ENCODE peak calls at places on chromosomes 13 and 19, in ten cellular contexts. C is NCI-H2081; E is dermis microvascular lymphatic vessel endothelial cell; X is activated B cell treated with CpG ODN at 0.5 μM for 24 hours; O is activated naive CD4-positive, alpha-beta T cell treated with Interleukin-2 at 50 U/mL for 16 hours; T is RCC 7860; G is colonic mucosa; Q is cardiac fibroblast; A is M059J; Z is neural crest cell. Y is an unnamed sample.

GRCh38 chr13:111650626-111651025 is 330.2 kb downstream of the TEX29 start:
- DNase-seq in C (no peak), E (no peak), X (no peak), O (no peak), T (no peak), G (no peak), Q (no peak), A (no peak), Z (no peak), Y (no peak)

GRCh38 chr19:367561-367960 is 23.0 kb upstream of the MIER2 start:
- DNase-seq in C (no peak), E (no peak), X (no peak), O (no peak), T (no peak), G (no peak), Q (no peak), A (no peak), Z (no peak), Y (no peak)

GRCh38 chr13:89925107-89925506 is 1422.4 kb upstream of the MIR17HG start:
- DNase-seq in C (peak), E (peak), X (no peak), O (no peak), T (no peak), G (no peak), Q (peak), A (peak), Z (no peak), Y (no peak)

GRCh38 chr13:88544836-88545235 is 873.7 kb downstream of the SLITRK5 start:
- DNase-seq in C (no peak), E (no peak), X (no peak), O (no peak), T (no peak), G (no peak), Q (no peak), A (no peak), Z (no peak), Y (no peak)

GRCh38 chr19:3319643-3320353 is 46.6 kb upstream of the NFIC start:
- DNase-seq in C (no peak), E (no peak), X (no peak), O (no peak), T (peak), G (no peak), Q (peak), A (peak), Z (no peak), Y (no peak)

GRCh38 chr19:5098646-5099045 is 129.7 kb downstream of the KDM4B start:
- DNase-seq in C (no peak), E (no peak), X (no peak), O (no peak), T (no peak), G (no peak), Q (no peak), A (no peak), Z (no peak), Y (no peak)

GRCh38 chr19:48784527-48784926 is 26.3 kb downstream of the BCAT2 start:
- DNase-seq in C (no peak), E (no peak), X (no peak), O (no peak), T (no peak), G (no peak), Q (no peak), A (peak), Z (no peak), Y (no peak)

GRCh38 chr19:50030937-50031336 is 5.1 kb downstream of the ZNF473 start:
- DNase-seq in C (no peak), E (no peak), X (no peak), O (no peak), T (no peak), G (no peak), Q (no peak), A (no peak), Z (no peak), Y (no peak)

GRCh38 chr19:46979103-46979769 is 40.4 kb upstream of the NPAS1 start:
- DNase-seq in C (no peak), E (no peak), X (no peak), O (no peak), T (no peak), G (no peak), Q (no peak), A (no peak), Z (no peak), Y (peak)

GRCh38 chr13:44015808-44016207 is 136.1 kb downstream of the LACC1 start:
- DNase-seq in C (no peak), E (peak), X (no peak), O (no peak), T (no peak), G (no peak), Q (no peak), A (peak), Z (no peak), Y (no peak)

GRCh38 chr19:35901055-35901644 is 810 bp upstream of the NFKBID start:
- DNase-seq in C (no peak), E (no peak), X (no peak), O (no peak), T (peak), G (no peak), Q (peak), A (peak), Z (no peak), Y (no peak)

GRCh38 chr19:7152568-7152967 is 83.1 kb downstream of the ZNF557 start:
- DNase-seq in C (no peak), E (no peak), X (no peak), O (no peak), T (no peak), G (no peak), Q (no peak), A (no peak), Z (no peak), Y (no peak)

GRCh38 chr13:42925626-42926025 is 66.4 kb downstream of the EPSTI1 start:
- DNase-seq in C (no peak), E (no peak), X (no peak), O (no peak), T (no peak), G (no peak), Q (no peak), A (no peak), Z (no peak), Y (no peak)

GRCh38 chr19:6963937-6964336 is 57.3 kb downstream of the MBD3L2B start:
- DNase-seq in C (no peak), E (peak), X (no peak), O (peak), T (no peak), G (no peak), Q (no peak), A (no peak), Z (no peak), Y (no peak)

GRCh38 chr13:46654956-46655726 is 102.2 kb downstream of the LRCH1 start:
- DNase-seq in C (no peak), E (peak), X (no peak), O (no peak), T (no peak), G (no peak), Q (peak), A (no peak), Z (no peak), Y (no peak)

GRCh38 chr13:40406405-40407138 is 259.9 kb downstream of the FOXO1 start:
- DNase-seq in C (no peak), E (peak), X (no peak), O (no peak), T (peak), G (no peak), Q (peak), A (peak), Z (no peak), Y (no peak)

GRCh38 chr19:4067396-4068057 is 828 bp upstream of the ZBTB7A start:
- DNase-seq in C (no peak), E (peak), X (no peak), O (no peak), T (no peak), G (peak), Q (no peak), A (no peak), Z (no peak), Y (peak)

GRCh38 chr13:78102121-78102677 is 183.6 kb upstream of the EDNRB start:
- DNase-seq in C (no peak), E (peak), X (no peak), O (no peak), T (no peak), G (peak), Q (peak), A (peak), Z (no peak), Y (no peak)

GRCh38 chr19:5585461-5586299 is 17.9 kb upstream of the TINCR start:
- DNase-seq in C (no peak), E (no peak), X (no peak), O (peak), T (no peak), G (no peak), Q (no peak), A (no peak), Z (no peak), Y (peak)

GRCh38 chr19:21439372-21439771 is 42.4 kb downstream of the ZNF493 start:
- DNase-seq in C (no peak), E (no peak), X (no peak), O (no peak), T (no peak), G (no peak), Q (peak), A (no peak), Z (no peak), Y (no peak)

GRCh38 chr13:109973279-109973678 is 186.9 kb upstream of the IRS2 start:
- DNase-seq in C (no peak), E (no peak), X (no peak), O (no peak), T (no peak), G (no peak), Q (no peak), A (no peak), Z (no peak), Y (no peak)

GRCh38 chr19:36246006-36246391 is 31.1 kb downstream of the ZNF146 start:
- DNase-seq in C (no peak), E (no peak), X (no peak), O (no peak), T (no peak), G (no peak), Q (peak), A (no peak), Z (no peak), Y (no peak)

GRCh38 chr19:55598034-55598433 is 1.3 kb downstream of the FIZ1 start:
- DNase-seq in C (no peak), E (no peak), X (no peak), O (no peak), T (no peak), G (no peak), Q (no peak), A (no peak), Z (no peak), Y (no peak)

GRCh38 chr13:62924395-62924794 is 1508.7 kb upstream of the PCDH20 start:
- DNase-seq in C (no peak), E (no peak), X (no peak), O (no peak), T (no peak), G (no peak), Q (no peak), A (no peak), Z (no peak), Y (no peak)

GRCh38 chr19:14433454-14434156 is 499 bp downstream of the PKN1 start:
- DNase-seq in C (peak), E (no peak), X (peak), O (peak), T (no peak), G (peak), Q (no peak), A (no peak), Z (no peak), Y (peak)

GRCh38 chr13:23081246-23081645 is 99.5 kb upstream of the SGCG start:
- DNase-seq in C (no peak), E (no peak), X (no peak), O (no peak), T (no peak), G (no peak), Q (peak), A (peak), Z (no peak), Y (no peak)

GRCh38 chr13:60463787-60464186 is 66.8 kb downstream of the TDRD3 start:
- DNase-seq in C (no peak), E (peak), X (no peak), O (no peak), T (no peak), G (no peak), Q (no peak), A (peak), Z (no peak), Y (no peak)

GRCh38 chr13:23707674-23708073 is 137.5 kb downstream of the TNFRSF19 start:
- DNase-seq in C (no peak), E (peak), X (no peak), O (no peak), T (no peak), G (no peak), Q (peak), A (peak), Z (no peak), Y (no peak)

GRCh38 chr13:26074706-26075105 is 22.9 kb upstream of the SHISA2 start:
- DNase-seq in C (no peak), E (no peak), X (no peak), O (no peak), T (peak), G (no peak), Q (peak), A (peak), Z (no peak), Y (no peak)

GRCh38 chr19:37505958-37506386 is 767 bp upstream of the ZNF793 start:
- DNase-seq in C (no peak), E (no peak), X (no peak), O (no peak), T (no peak), G (peak), Q (no peak), A (no peak), Z (no peak), Y (no peak)

GRCh38 chr13:97341135-97341534 is 92.8 kb upstream of the RAP2A start:
- DNase-seq in C (no peak), E (no peak), X (no peak), O (no peak), T (no peak), G (no peak), Q (no peak), A (peak), Z (no peak), Y (no peak)

GRCh38 chr19:39824143-39825092 is 9.5 kb downstream of the DYRK1B start:
- DNase-seq in C (peak), E (peak), X (peak), O (peak), T (no peak), G (peak), Q (peak), A (peak), Z (peak), Y (peak)

GRCh38 chr19:44718441-44719261 is 19.7 kb downstream of the CEACAM16 start:
- DNase-seq in C (no peak), E (peak), X (no peak), O (no peak), T (peak), G (peak), Q (peak), A (peak), Z (no peak), Y (peak)

GRCh38 chr13:33642374-33643065 is 175.4 kb upstream of the RFC3 start:
- DNase-seq in C (no peak), E (no peak), X (no peak), O (no peak), T (no peak), G (no peak), Q (peak), A (peak), Z (no peak), Y (no peak)

GRCh38 chr13:24459234-24459633 is 53.3 kb downstream of the PARP4 start:
- DNase-seq in C (no peak), E (no peak), X (no peak), O (no peak), T (no peak), G (no peak), Q (peak), A (peak), Z (no peak), Y (no peak)

GRCh38 chr19:3986260-3987041 is 1.2 kb upstream of the EEF2 start:
- DNase-seq in C (peak), E (peak), X (no peak), O (peak), T (peak), G (peak), Q (peak), A (peak), Z (no peak), Y (peak)

GRCh38 chr19:38737297-38737865 is 6.9 kb downstream of the CAPN12 start:
- DNase-seq in C (no peak), E (no peak), X (no peak), O (no peak), T (no peak), G (no peak), Q (no peak), A (no peak), Z (no peak), Y (no peak)

Y was measured in retina.